ENCODE peak calls at places on chromosome 20, in ten cellular contexts. O is transverse colon; L is LHCN-M2; W is GM19239; N is NCI-H2029; I is putamen; G is activated CD4-positive, CD25-positive, alpha-beta regulatory T cell treated with anti-CD3 and anti-CD28 coated beads, Interleukin-2, amount 50 U/mL, for 16 hours; C is nephron progenitor cell; H is effector CD4-positive, alpha-beta T cell; B is KBM-7. Y is an unnamed sample.

GRCh38 chr20:60009318-60009717 is 51.1 kb downstream of the CDH26 start:
- DNase-seq in O (no peak), L (no peak), W (no peak), N (no peak), I (no peak), G (no peak), C (no peak), H (no peak), B (no peak), Y (no peak)

GRCh38 chr20:54063998-54064676 is 6.3 kb downstream of the BCAS1 start:
- DNase-seq in O (no peak), L (no peak), W (no peak), N (no peak), I (no peak), G (no peak), C (no peak), H (no peak), B (no peak), Y (no peak)

GRCh38 chr20:17958326-17959256 is 10.0 kb downstream of the SNX5 start:
- DNase-seq in O (no peak), L (no peak), W (no peak), N (no peak), I (no peak), G (no peak), C (no peak), H (no peak), B (peak; percentile 43), Y (no peak)

GRCh38 chr20:14553774-14554524 is 216.5 kb upstream of the FLRT3 start:
- DNase-seq in O (no peak), L (peak; percentile 65), W (no peak), N (no peak), I (no peak), G (no peak), C (no peak), H (no peak), B (no peak), Y (no peak)

GRCh38 chr20:20457392-20458126 is 89.7 kb downstream of the INSM1 start:
- DNase-seq in O (no peak), L (peak; percentile 14), W (no peak), N (no peak), I (no peak), G (no peak), C (no peak), H (no peak), B (no peak), Y (no peak)

GRCh38 chr20:7207186-7207585 is 439.7 kb downstream of the BMP2 start:
- DNase-seq in O (no peak), L (no peak), W (no peak), N (no peak), I (no peak), G (no peak), C (no peak), H (no peak), B (no peak), Y (no peak)

GRCh38 chr20:33689973-33690372 is 3.8 kb upstream of the E2F1 start:
- DNase-seq in O (no peak), L (peak; percentile 85), W (no peak), N (no peak), I (peak; percentile 78), G (no peak), C (no peak), H (peak; percentile 43), B (peak; percentile 83), Y (no peak)

GRCh38 chr20:22579711-22580697 is 4.4 kb downstream of the FOXA2 start:
- DNase-seq in O (no peak), L (no peak), W (no peak), N (no peak), I (no peak), G (no peak), C (peak; percentile 23), H (no peak), B (no peak), Y (peak; percentile 15)

GRCh38 chr20:57155415-57155814 is 111.0 kb downstream of the BMP7 start:
- DNase-seq in O (no peak), L (no peak), W (no peak), N (no peak), I (no peak), G (no peak), C (no peak), H (no peak), B (no peak), Y (no peak)

GRCh38 chr20:48626226-48626937 is 201.4 kb downstream of the PREX1 start:
- DNase-seq in O (no peak), L (peak; percentile 19), W (no peak), N (no peak), I (no peak), G (no peak), C (no peak), H (no peak), B (peak; percentile 91), Y (no peak)

GRCh38 chr20:40941023-40941655 is 87.5 kb upstream of the TOP1 start:
- DNase-seq in O (no peak), L (no peak), W (no peak), N (no peak), I (no peak), G (no peak), C (no peak), H (no peak), B (no peak), Y (no peak)

GRCh38 chr20:33826270-33826897 is 15.2 kb downstream of the CHMP4B start:
- DNase-seq in O (no peak), L (no peak), W (no peak), N (peak; percentile 45), I (no peak), G (no peak), C (no peak), H (no peak), B (no peak), Y (no peak)